ENCODE peak calls at places on chromosomes 3 and 15, in six cellular contexts. J, G, Y, D, Z and O are unnamed samples.

GRCh38 chr3:8484409-8485140 is 17.0 kb upstream of the LMCD1 start:
- DNase-seq in J (no peak), G (no peak), Y (no peak), D (no peak), Z (no peak), O (no peak)

GRCh38 chr3:123637131-123637530 is 52.3 kb upstream of the HACD2 start:
- DNase-seq in J (no peak), G (no peak), Y (no peak), D (no peak), Z (no peak), O (no peak)

GRCh38 chr3:135918600-135918999 is 46.9 kb upstream of the PPP2R3A start:
- DNase-seq in J (peak), G (no peak), Y (no peak), D (no peak), Z (no peak), O (peak)

GRCh38 chr3:190261740-190262139 is 60.5 kb downstream of the CLDN1 start:
- DNase-seq in J (no peak), G (no peak), Y (no peak), D (no peak), Z (no peak), O (no peak)

GRCh38 chr15:78353093-78353492 is 12.9 kb downstream of the CRABP1 start:
- DNase-seq in J (no peak), G (no peak), Y (no peak), D (no peak), Z (peak), O (peak)

GRCh38 chr3:50817756-50818518 is 143.2 kb downstream of the DOCK3 start:
- DNase-seq in J (no peak), G (no peak), Y (no peak), D (no peak), Z (no peak), O (no peak)

GRCh38 chr3:20773320-20773984 is 587.4 kb upstream of the SGO1 start:
- DNase-seq in J (no peak), G (no peak), Y (no peak), D (no peak), Z (no peak), O (no peak)

GRCh38 chr3:174191895-174192294 is 667.2 kb upstream of the NAALADL2 start:
- DNase-seq in J (no peak), G (no peak), Y (no peak), D (no peak), Z (no peak), O (no peak)

GRCh38 chr3:127409421-127410136 is 121.7 kb upstream of the PRR20G start:
- DNase-seq in J (no peak), G (no peak), Y (no peak), D (no peak), Z (no peak), O (peak)

GRCh38 chr3:169387751-169388696 is 275.5 kb downstream of the MECOM start:
- DNase-seq in J (no peak), G (no peak), Y (peak), D (no peak), Z (no peak), O (no peak)

GRCh38 chr3:66499881-66500574 is 794 bp downstream of the LRIG1 start:
- DNase-seq in J (no peak), G (peak), Y (peak), D (no peak), Z (no peak), O (peak)

GRCh38 chr3:66362541-66362941 is 138.3 kb downstream of the LRIG1 start:
- DNase-seq in J (no peak), G (no peak), Y (no peak), D (no peak), Z (no peak), O (no peak)

GRCh38 chr3:38916706-38917105 is 100.7 kb upstream of the SCN10A start:
- DNase-seq in J (no peak), G (no peak), Y (no peak), D (no peak), Z (no peak), O (no peak)

GRCh38 chr3:33437556-33438283 is 2.5 kb downstream of the UBP1 start:
- DNase-seq in J (no peak), G (no peak), Y (peak), D (no peak), Z (no peak), O (no peak)

GRCh38 chr3:169772530-169772950 is 656 bp upstream of the MYNN start:
- DNase-seq in J (peak), G (peak), Y (peak), D (peak), Z (peak), O (peak)

GRCh38 chr3:151426337-151426648 is 34.6 kb downstream of the IGSF10 start:
- DNase-seq in J (peak), G (peak), Y (no peak), D (no peak), Z (no peak), O (no peak)

GRCh38 chr3:42192334-42193200 is 73.4 kb downstream of the CCK start:
- DNase-seq in J (peak), G (no peak), Y (no peak), D (no peak), Z (no peak), O (no peak)

GRCh38 chr3:183490653-183491052 is 62.2 kb upstream of the MCF2L2 start:
- DNase-seq in J (no peak), G (no peak), Y (peak), D (no peak), Z (peak), O (peak)

GRCh38 chr15:69697913-69698312 is 245.3 kb downstream of the RPLP1 start:
- DNase-seq in J (no peak), G (no peak), Y (no peak), D (no peak), Z (peak), O (no peak)

GRCh38 chr15:83503595-83504364 is 56.6 kb downstream of the SH3GL3 start:
- DNase-seq in J (no peak), G (no peak), Y (no peak), D (no peak), Z (no peak), O (no peak)

GRCh38 chr3:46962990-46963389 is 13.6 kb downstream of the CCDC12 start:
- DNase-seq in J (no peak), G (no peak), Y (no peak), D (no peak), Z (no peak), O (no peak)

GRCh38 chr3:49859576-49860305 is 3.4 kb upstream of the TRAIP start:
- DNase-seq in J (no peak), G (no peak), Y (no peak), D (no peak), Z (no peak), O (no peak)

GRCh38 chr3:12483364-12483763 is 916 bp upstream of the TSEN2 start:
- DNase-seq in J (no peak), G (no peak), Y (no peak), D (no peak), Z (peak), O (no peak)